ENCODE peak calls at places on chromosome 4, in nine cellular contexts. One of them, this sample, is unnamed.

GRCh38 chr4:84804126-84804525 is 162.4 kb downstream of the WDFY3 start:
- DNase-seq in fibroblast of lung: peak; percentile 59
- DNase-seq in upper lobe of right lung: no peak
- DNase-seq in dorsolateral prefrontal cortex: no peak
- DNase-seq in OCI-LY7: no peak
- DNase-seq in heart left ventricle: no peak
- DNase-seq in breast epithelium: no peak
- DNase-seq in esophagus squamous epithelium: no peak
- DNase-seq in type B pancreatic cell: no peak
- DNase-seq in this sample: no peak

GRCh38 chr4:121324331-121324730 is 56.5 kb downstream of the QRFPR start:
- DNase-seq in fibroblast of lung: no peak
- DNase-seq in upper lobe of right lung: no peak
- DNase-seq in type B pancreatic cell: no peak
- DNase-seq in esophagus squamous epithelium: no peak
- DNase-seq in breast epithelium: no peak
- DNase-seq in OCI-LY7: no peak
- DNase-seq in dorsolateral prefrontal cortex: no peak
- DNase-seq in heart left ventricle: no peak
- DNase-seq in this sample: no peak

GRCh38 chr4:2432991-2433530 is 14.3 kb downstream of the CFAP99 start:
- DNase-seq in dorsolateral prefrontal cortex: peak; percentile 88
- DNase-seq in fibroblast of lung: peak; percentile 76
- DNase-seq in upper lobe of right lung: peak; percentile 55
- DNase-seq in OCI-LY7: no peak
- DNase-seq in type B pancreatic cell: peak; percentile 64
- DNase-seq in heart left ventricle: no peak
- DNase-seq in breast epithelium: no peak
- DNase-seq in esophagus squamous epithelium: no peak
- DNase-seq in this sample: no peak

GRCh38 chr4:93829531-93830089 is 1.1 kb downstream of the ATOH1 start:
- DNase-seq in dorsolateral prefrontal cortex: no peak
- DNase-seq in breast epithelium: no peak
- DNase-seq in type B pancreatic cell: peak; percentile 70
- DNase-seq in heart left ventricle: no peak
- DNase-seq in OCI-LY7: no peak
- DNase-seq in esophagus squamous epithelium: no peak
- DNase-seq in upper lobe of right lung: no peak
- DNase-seq in fibroblast of lung: no peak
- DNase-seq in this sample: no peak

GRCh38 chr4:168831919-168832745 is 177.9 kb downstream of the CBR4 start:
- DNase-seq in esophagus squamous epithelium: no peak
- DNase-seq in breast epithelium: peak; percentile 88
- DNase-seq in fibroblast of lung: peak; percentile 81
- DNase-seq in OCI-LY7: peak; percentile 68
- DNase-seq in dorsolateral prefrontal cortex: peak; percentile 61
- DNase-seq in upper lobe of right lung: peak; percentile 85
- DNase-seq in type B pancreatic cell: peak; percentile 82
- DNase-seq in heart left ventricle: peak; percentile 78
- DNase-seq in this sample: peak; percentile 72

GRCh38 chr4:177119021-177119461 is 190.6 kb upstream of the NEIL3 start:
- DNase-seq in fibroblast of lung: peak; percentile 73
- DNase-seq in esophagus squamous epithelium: no peak
- DNase-seq in upper lobe of right lung: no peak
- DNase-seq in OCI-LY7: no peak
- DNase-seq in breast epithelium: no peak
- DNase-seq in type B pancreatic cell: no peak
- DNase-seq in dorsolateral prefrontal cortex: no peak
- DNase-seq in heart left ventricle: no peak
- DNase-seq in this sample: no peak

GRCh38 chr4:128517096-128517738 is 229.6 kb upstream of the PGRMC2 start:
- DNase-seq in type B pancreatic cell: no peak
- DNase-seq in upper lobe of right lung: no peak
- DNase-seq in fibroblast of lung: peak; percentile 49
- DNase-seq in heart left ventricle: no peak
- DNase-seq in OCI-LY7: no peak
- DNase-seq in esophagus squamous epithelium: no peak
- DNase-seq in breast epithelium: no peak
- DNase-seq in dorsolateral prefrontal cortex: no peak
- DNase-seq in this sample: no peak

GRCh38 chr4:125582302-125582701 is 267.5 kb downstream of the FAT4 start:
- DNase-seq in type B pancreatic cell: no peak
- DNase-seq in OCI-LY7: no peak
- DNase-seq in fibroblast of lung: peak; percentile 15
- DNase-seq in dorsolateral prefrontal cortex: no peak
- DNase-seq in heart left ventricle: no peak
- DNase-seq in breast epithelium: no peak
- DNase-seq in upper lobe of right lung: no peak
- DNase-seq in esophagus squamous epithelium: no peak
- DNase-seq in this sample: no peak

GRCh38 chr4:17667253-17667652 is 52.8 kb downstream of the MED28 start:
- DNase-seq in type B pancreatic cell: no peak
- DNase-seq in dorsolateral prefrontal cortex: no peak
- DNase-seq in esophagus squamous epithelium: no peak
- DNase-seq in upper lobe of right lung: no peak
- DNase-seq in heart left ventricle: no peak
- DNase-seq in breast epithelium: no peak
- DNase-seq in fibroblast of lung: no peak
- DNase-seq in OCI-LY7: peak; percentile 12
- DNase-seq in this sample: no peak

GRCh38 chr4:122195718-122196117 is 43.6 kb downstream of the BLTP1 start:
- DNase-seq in upper lobe of right lung: no peak
- DNase-seq in type B pancreatic cell: no peak
- DNase-seq in fibroblast of lung: no peak
- DNase-seq in esophagus squamous epithelium: no peak
- DNase-seq in OCI-LY7: no peak
- DNase-seq in breast epithelium: no peak
- DNase-seq in heart left ventricle: no peak
- DNase-seq in dorsolateral prefrontal cortex: no peak
- DNase-seq in this sample: no peak

GRCh38 chr4:61500883-61501282 is 300.8 kb downstream of the ADGRL3 start:
- DNase-seq in fibroblast of lung: peak; percentile 4
- DNase-seq in heart left ventricle: no peak
- DNase-seq in dorsolateral prefrontal cortex: no peak
- DNase-seq in esophagus squamous epithelium: no peak
- DNase-seq in OCI-LY7: no peak
- DNase-seq in breast epithelium: no peak
- DNase-seq in upper lobe of right lung: no peak
- DNase-seq in type B pancreatic cell: no peak
- DNase-seq in this sample: no peak

GRCh38 chr4:114601304-114602052 is 2.9 kb downstream of the UGT8 start:
- DNase-seq in type B pancreatic cell: no peak
- DNase-seq in dorsolateral prefrontal cortex: no peak
- DNase-seq in breast epithelium: no peak
- DNase-seq in heart left ventricle: no peak
- DNase-seq in fibroblast of lung: no peak
- DNase-seq in OCI-LY7: peak; percentile 75
- DNase-seq in esophagus squamous epithelium: no peak
- DNase-seq in upper lobe of right lung: no peak
- DNase-seq in this sample: no peak

GRCh38 chr4:145216532-145216931 is 36.1 kb upstream of the OTUD4 start:
- DNase-seq in upper lobe of right lung: no peak
- DNase-seq in breast epithelium: no peak
- DNase-seq in dorsolateral prefrontal cortex: no peak
- DNase-seq in heart left ventricle: no peak
- DNase-seq in fibroblast of lung: peak; percentile 28
- DNase-seq in esophagus squamous epithelium: no peak
- DNase-seq in type B pancreatic cell: no peak
- DNase-seq in OCI-LY7: peak; percentile 64
- DNase-seq in this sample: no peak

GRCh38 chr4:105666693-105667092 is 41.8 kb downstream of the INTS12 start:
- DNase-seq in OCI-LY7: peak; percentile 19
- DNase-seq in upper lobe of right lung: no peak
- DNase-seq in breast epithelium: no peak
- DNase-seq in dorsolateral prefrontal cortex: no peak
- DNase-seq in type B pancreatic cell: no peak
- DNase-seq in fibroblast of lung: peak; percentile 26
- DNase-seq in heart left ventricle: no peak
- DNase-seq in esophagus squamous epithelium: no peak
- DNase-seq in this sample: no peak

GRCh38 chr4:106355193-106355592 is 13.4 kb downstream of the GIMD1 start:
- DNase-seq in upper lobe of right lung: no peak
- DNase-seq in dorsolateral prefrontal cortex: no peak
- DNase-seq in OCI-LY7: no peak
- DNase-seq in esophagus squamous epithelium: no peak
- DNase-seq in heart left ventricle: peak; percentile 34
- DNase-seq in breast epithelium: no peak
- DNase-seq in fibroblast of lung: no peak
- DNase-seq in type B pancreatic cell: no peak
- DNase-seq in this sample: no peak

GRCh38 chr4:36310793-36311192 is 29.4 kb downstream of the DTHD1 start:
- DNase-seq in OCI-LY7: no peak
- DNase-seq in esophagus squamous epithelium: no peak
- DNase-seq in fibroblast of lung: no peak
- DNase-seq in dorsolateral prefrontal cortex: no peak
- DNase-seq in type B pancreatic cell: no peak
- DNase-seq in breast epithelium: no peak
- DNase-seq in upper lobe of right lung: no peak
- DNase-seq in heart left ventricle: peak; percentile 33
- DNase-seq in this sample: no peak

GRCh38 chr4:78441786-78442185 is 109.8 kb upstream of the ANXA3 start:
- DNase-seq in dorsolateral prefrontal cortex: no peak
- DNase-seq in upper lobe of right lung: no peak
- DNase-seq in OCI-LY7: no peak
- DNase-seq in type B pancreatic cell: no peak
- DNase-seq in fibroblast of lung: no peak
- DNase-seq in esophagus squamous epithelium: no peak
- DNase-seq in breast epithelium: no peak
- DNase-seq in heart left ventricle: no peak
- DNase-seq in this sample: no peak

GRCh38 chr4:184983660-184984356 is 34.5 kb upstream of the HELT start:
- DNase-seq in OCI-LY7: peak; percentile 84
- DNase-seq in upper lobe of right lung: peak; percentile 82
- DNase-seq in fibroblast of lung: peak; percentile 34
- DNase-seq in dorsolateral prefrontal cortex: peak; percentile 72
- DNase-seq in esophagus squamous epithelium: no peak
- DNase-seq in heart left ventricle: peak; percentile 52
- DNase-seq in type B pancreatic cell: no peak
- DNase-seq in breast epithelium: no peak
- DNase-seq in this sample: peak; percentile 48

GRCh38 chr4:85637778-85638177 is 162.8 kb downstream of the ARHGAP24 start:
- DNase-seq in esophagus squamous epithelium: no peak
- DNase-seq in OCI-LY7: no peak
- DNase-seq in fibroblast of lung: no peak
- DNase-seq in upper lobe of right lung: no peak
- DNase-seq in dorsolateral prefrontal cortex: no peak
- DNase-seq in heart left ventricle: no peak
- DNase-seq in breast epithelium: no peak
- DNase-seq in type B pancreatic cell: no peak
- DNase-seq in this sample: no peak

GRCh38 chr4:181957088-181957487 is 286.1 kb upstream of the TENM3 start:
- DNase-seq in dorsolateral prefrontal cortex: no peak
- DNase-seq in upper lobe of right lung: no peak
- DNase-seq in OCI-LY7: no peak
- DNase-seq in fibroblast of lung: peak; percentile 97
- DNase-seq in esophagus squamous epithelium: no peak
- DNase-seq in breast epithelium: peak; percentile 23
- DNase-seq in heart left ventricle: no peak
- DNase-seq in type B pancreatic cell: no peak
- DNase-seq in this sample: peak; percentile 37

GRCh38 chr4:110354460-110354859 is 121.5 kb upstream of the ENPEP start:
- DNase-seq in breast epithelium: no peak
- DNase-seq in OCI-LY7: no peak
- DNase-seq in fibroblast of lung: no peak
- DNase-seq in heart left ventricle: no peak
- DNase-seq in dorsolateral prefrontal cortex: no peak
- DNase-seq in esophagus squamous epithelium: no peak
- DNase-seq in upper lobe of right lung: no peak
- DNase-seq in type B pancreatic cell: no peak
- DNase-seq in this sample: no peak

GRCh38 chr4:89837385-89837995 is 529 bp upstream of the SNCA start:
- DNase-seq in upper lobe of right lung: no peak
- DNase-seq in type B pancreatic cell: peak; percentile 74
- DNase-seq in dorsolateral prefrontal cortex: peak; percentile 32
- DNase-seq in esophagus squamous epithelium: no peak
- DNase-seq in fibroblast of lung: peak; percentile 27
- DNase-seq in OCI-LY7: no peak
- DNase-seq in heart left ventricle: peak; percentile 10
- DNase-seq in breast epithelium: no peak
- DNase-seq in this sample: peak; percentile 25
- TF ChIP-seq CTCF in upper lobe of right lung: no peak
- TF ChIP-seq CTCF in type B pancreatic cell: peak; percentile 35
- TF ChIP-seq CTCF in dorsolateral prefrontal cortex: peak; percentile 31
- TF ChIP-seq CTCF in esophagus squamous epithelium: no peak
- TF ChIP-seq CTCF in fibroblast of lung: no peak
- TF ChIP-seq CTCF in OCI-LY7: no peak
- TF ChIP-seq CTCF in heart left ventricle: no peak
- TF ChIP-seq CTCF in breast epithelium: no peak
- TF ChIP-seq CTCF in this sample: no peak

GRCh38 chr4:73803213-73803612 is 33.3 kb upstream of the CXCL6 start:
- DNase-seq in dorsolateral prefrontal cortex: no peak
- DNase-seq in heart left ventricle: no peak
- DNase-seq in breast epithelium: no peak
- DNase-seq in upper lobe of right lung: no peak
- DNase-seq in esophagus squamous epithelium: no peak
- DNase-seq in OCI-LY7: no peak
- DNase-seq in type B pancreatic cell: no peak
- DNase-seq in fibroblast of lung: no peak
- DNase-seq in this sample: no peak
- TF ChIP-seq CTCF in dorsolateral prefrontal cortex: no peak
- TF ChIP-seq CTCF in heart left ventricle: no peak
- TF ChIP-seq CTCF in breast epithelium: no peak
- TF ChIP-seq CTCF in upper lobe of right lung: no peak
- TF ChIP-seq CTCF in esophagus squamous epithelium: no peak
- TF ChIP-seq CTCF in OCI-LY7: no peak
- TF ChIP-seq CTCF in type B pancreatic cell: no peak
- TF ChIP-seq CTCF in fibroblast of lung: no peak
- TF ChIP-seq CTCF in this sample: no peak

DNA sequence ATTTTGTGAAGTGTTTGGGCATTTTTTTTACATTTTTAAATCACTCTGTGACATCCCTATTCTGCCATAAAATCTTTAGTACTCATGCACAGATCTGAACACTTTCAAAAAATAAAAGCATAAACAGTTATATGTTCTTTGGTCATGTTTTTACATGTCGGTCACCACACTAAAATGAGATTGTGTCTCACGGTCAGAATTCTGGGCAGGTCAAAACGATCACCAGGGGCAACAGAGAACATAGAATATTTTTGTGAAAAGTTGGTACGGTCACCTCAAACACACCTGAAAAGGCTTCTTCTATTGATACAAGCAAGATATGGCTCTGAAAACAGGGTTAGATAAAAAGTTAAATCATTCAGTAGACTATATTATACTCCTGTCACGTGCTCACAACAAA is 189.1 kb downstream of the PDGFC start:
- DNase-seq in breast epithelium: no peak
- DNase-seq in type B pancreatic cell: no peak
- DNase-seq in dorsolateral prefrontal cortex: no peak
- DNase-seq in heart left ventricle: no peak
- DNase-seq in fibroblast of lung: no peak
- DNase-seq in OCI-LY7: no peak
- DNase-seq in esophagus squamous epithelium: no peak
- DNase-seq in upper lobe of right lung: no peak
- DNase-seq in this sample: no peak
- TF ChIP-seq CTCF in breast epithelium: no peak
- TF ChIP-seq CTCF in type B pancreatic cell: no peak
- TF ChIP-seq CTCF in dorsolateral prefrontal cortex: no peak
- TF ChIP-seq CTCF in heart left ventricle: no peak
- TF ChIP-seq CTCF in fibroblast of lung: no peak
- TF ChIP-seq CTCF in OCI-LY7: no peak
- TF ChIP-seq CTCF in esophagus squamous epithelium: no peak
- TF ChIP-seq CTCF in upper lobe of right lung: no peak
- TF ChIP-seq CTCF in this sample: no peak

GRCh38 chr4:44912980-44913379 is 186.6 kb upstream of the GNPDA2 start:
- DNase-seq in esophagus squamous epithelium: no peak
- DNase-seq in fibroblast of lung: no peak
- DNase-seq in dorsolateral prefrontal cortex: no peak
- DNase-seq in breast epithelium: no peak
- DNase-seq in OCI-LY7: no peak
- DNase-seq in upper lobe of right lung: no peak
- DNase-seq in heart left ventricle: no peak
- DNase-seq in type B pancreatic cell: no peak
- DNase-seq in this sample: no peak
- TF ChIP-seq CTCF in esophagus squamous epithelium: no peak
- TF ChIP-seq CTCF in fibroblast of lung: no peak
- TF ChIP-seq CTCF in dorsolateral prefrontal cortex: no peak
- TF ChIP-seq CTCF in breast epithelium: no peak
- TF ChIP-seq CTCF in OCI-LY7: no peak
- TF ChIP-seq CTCF in upper lobe of right lung: no peak
- TF ChIP-seq CTCF in heart left ventricle: no peak
- TF ChIP-seq CTCF in type B pancreatic cell: no peak
- TF ChIP-seq CTCF in this sample: no peak